ENCODE peak calls at places on chromosomes 6 and 20, in ten cellular contexts. One of them, this sample, is unnamed.

GRCh38 chr6:37974381-37974780 is 154.9 kb downstream of the ZFAND3 start:
- DNase-seq in naive thymus-derived CD8-positive, alpha-beta T cell: no peak
- DNase-seq in choroid plexus epithelial cell: no peak
- DNase-seq in AG09319: no peak
- DNase-seq in NCI-H2029: no peak
- DNase-seq in CD4-positive, alpha-beta memory T cell: no peak
- DNase-seq in hepatocyte: no peak
- DNase-seq in AG09309: no peak
- DNase-seq in GM03348: no peak
- DNase-seq in activated naive CD4-positive, alpha-beta T cell treated with anti-CD3 and anti-CD28 coated beads, Interleukin-2, amount 50 U/mL, for 72 hours: no peak
- DNase-seq in this sample: no peak

GRCh38 chr6:150068173-150068785 is 642 bp downstream of the ULBP3 start:
- DNase-seq in naive thymus-derived CD8-positive, alpha-beta T cell: no peak
- DNase-seq in hepatocyte: no peak
- DNase-seq in CD4-positive, alpha-beta memory T cell: no peak
- DNase-seq in GM03348: peak
- DNase-seq in AG09309: no peak
- DNase-seq in AG09319: no peak
- DNase-seq in choroid plexus epithelial cell: no peak
- DNase-seq in activated naive CD4-positive, alpha-beta T cell treated with anti-CD3 and anti-CD28 coated beads, Interleukin-2, amount 50 U/mL, for 72 hours: no peak
- DNase-seq in NCI-H2029: no peak
- DNase-seq in this sample: peak

GRCh38 chr6:24766685-24767462 is 7.9 kb upstream of the GMNN start:
- DNase-seq in hepatocyte: peak
- DNase-seq in activated naive CD4-positive, alpha-beta T cell treated with anti-CD3 and anti-CD28 coated beads, Interleukin-2, amount 50 U/mL, for 72 hours: no peak
- DNase-seq in AG09309: no peak
- DNase-seq in choroid plexus epithelial cell: peak
- DNase-seq in naive thymus-derived CD8-positive, alpha-beta T cell: no peak
- DNase-seq in GM03348: peak
- DNase-seq in CD4-positive, alpha-beta memory T cell: peak
- DNase-seq in AG09319: no peak
- DNase-seq in NCI-H2029: no peak
- DNase-seq in this sample: no peak

GRCh38 chr6:143262859-143263258 is 187.6 kb downstream of the ADAT2 start:
- DNase-seq in AG09309: no peak
- DNase-seq in AG09319: no peak
- DNase-seq in activated naive CD4-positive, alpha-beta T cell treated with anti-CD3 and anti-CD28 coated beads, Interleukin-2, amount 50 U/mL, for 72 hours: no peak
- DNase-seq in naive thymus-derived CD8-positive, alpha-beta T cell: no peak
- DNase-seq in choroid plexus epithelial cell: no peak
- DNase-seq in CD4-positive, alpha-beta memory T cell: no peak
- DNase-seq in GM03348: no peak
- DNase-seq in hepatocyte: no peak
- DNase-seq in NCI-H2029: no peak
- DNase-seq in this sample: no peak

GRCh38 chr6:154653853-154654252 is 79.4 kb upstream of the SCAF8 start:
- DNase-seq in activated naive CD4-positive, alpha-beta T cell treated with anti-CD3 and anti-CD28 coated beads, Interleukin-2, amount 50 U/mL, for 72 hours: no peak
- DNase-seq in choroid plexus epithelial cell: peak
- DNase-seq in GM03348: peak
- DNase-seq in NCI-H2029: no peak
- DNase-seq in AG09309: peak
- DNase-seq in naive thymus-derived CD8-positive, alpha-beta T cell: no peak
- DNase-seq in CD4-positive, alpha-beta memory T cell: no peak
- DNase-seq in AG09319: peak
- DNase-seq in hepatocyte: peak
- DNase-seq in this sample: peak

GRCh38 chr6:37860226-37860839 is 40.8 kb downstream of the ZFAND3 start:
- DNase-seq in NCI-H2029: no peak
- DNase-seq in naive thymus-derived CD8-positive, alpha-beta T cell: no peak
- DNase-seq in activated naive CD4-positive, alpha-beta T cell treated with anti-CD3 and anti-CD28 coated beads, Interleukin-2, amount 50 U/mL, for 72 hours: no peak
- DNase-seq in AG09319: no peak
- DNase-seq in choroid plexus epithelial cell: peak
- DNase-seq in GM03348: peak
- DNase-seq in AG09309: no peak
- DNase-seq in hepatocyte: peak
- DNase-seq in CD4-positive, alpha-beta memory T cell: peak
- DNase-seq in this sample: peak

GRCh38 chr20:48621256-48622078 is 206.3 kb downstream of the PREX1 start:
- DNase-seq in naive thymus-derived CD8-positive, alpha-beta T cell: no peak
- DNase-seq in activated naive CD4-positive, alpha-beta T cell treated with anti-CD3 and anti-CD28 coated beads, Interleukin-2, amount 50 U/mL, for 72 hours: no peak
- DNase-seq in NCI-H2029: no peak
- DNase-seq in GM03348: peak
- DNase-seq in AG09319: no peak
- DNase-seq in AG09309: no peak
- DNase-seq in choroid plexus epithelial cell: peak
- DNase-seq in CD4-positive, alpha-beta memory T cell: no peak
- DNase-seq in hepatocyte: peak
- DNase-seq in this sample: no peak

GRCh38 chr6:33894438-33894837 is 90.6 kb upstream of the MLN start:
- DNase-seq in AG09319: no peak
- DNase-seq in NCI-H2029: no peak
- DNase-seq in GM03348: peak
- DNase-seq in naive thymus-derived CD8-positive, alpha-beta T cell: no peak
- DNase-seq in activated naive CD4-positive, alpha-beta T cell treated with anti-CD3 and anti-CD28 coated beads, Interleukin-2, amount 50 U/mL, for 72 hours: no peak
- DNase-seq in hepatocyte: no peak
- DNase-seq in choroid plexus epithelial cell: peak
- DNase-seq in AG09309: peak
- DNase-seq in CD4-positive, alpha-beta memory T cell: no peak
- DNase-seq in this sample: no peak

GRCh38 chr20:37524221-37524700 is 3.2 kb downstream of the NNAT start:
- DNase-seq in NCI-H2029: peak
- DNase-seq in AG09309: no peak
- DNase-seq in GM03348: no peak
- DNase-seq in choroid plexus epithelial cell: no peak
- DNase-seq in CD4-positive, alpha-beta memory T cell: no peak
- DNase-seq in activated naive CD4-positive, alpha-beta T cell treated with anti-CD3 and anti-CD28 coated beads, Interleukin-2, amount 50 U/mL, for 72 hours: no peak
- DNase-seq in AG09319: no peak
- DNase-seq in naive thymus-derived CD8-positive, alpha-beta T cell: no peak
- DNase-seq in hepatocyte: peak
- DNase-seq in this sample: peak

GRCh38 chr6:157510329-157511188 is 129.6 kb downstream of the ZDHHC14 start:
- DNase-seq in CD4-positive, alpha-beta memory T cell: no peak
- DNase-seq in naive thymus-derived CD8-positive, alpha-beta T cell: no peak
- DNase-seq in hepatocyte: no peak
- DNase-seq in GM03348: no peak
- DNase-seq in AG09319: no peak
- DNase-seq in choroid plexus epithelial cell: no peak
- DNase-seq in NCI-H2029: no peak
- DNase-seq in AG09309: no peak
- DNase-seq in activated naive CD4-positive, alpha-beta T cell treated with anti-CD3 and anti-CD28 coated beads, Interleukin-2, amount 50 U/mL, for 72 hours: no peak
- DNase-seq in this sample: no peak

GRCh38 chr6:14762077-14762476 is 483.8 kb upstream of the JARID2 start:
- DNase-seq in choroid plexus epithelial cell: no peak
- DNase-seq in AG09309: no peak
- DNase-seq in CD4-positive, alpha-beta memory T cell: no peak
- DNase-seq in hepatocyte: peak
- DNase-seq in NCI-H2029: no peak
- DNase-seq in AG09319: no peak
- DNase-seq in activated naive CD4-positive, alpha-beta T cell treated with anti-CD3 and anti-CD28 coated beads, Interleukin-2, amount 50 U/mL, for 72 hours: no peak
- DNase-seq in naive thymus-derived CD8-positive, alpha-beta T cell: no peak
- DNase-seq in GM03348: no peak
- DNase-seq in this sample: no peak

GRCh38 chr20:47773381-47773786 is 11.9 kb downstream of the SULF2 start:
- DNase-seq in NCI-H2029: no peak
- DNase-seq in GM03348: no peak
- DNase-seq in choroid plexus epithelial cell: no peak
- DNase-seq in naive thymus-derived CD8-positive, alpha-beta T cell: no peak
- DNase-seq in CD4-positive, alpha-beta memory T cell: no peak
- DNase-seq in hepatocyte: peak
- DNase-seq in AG09319: no peak
- DNase-seq in AG09309: no peak
- DNase-seq in activated naive CD4-positive, alpha-beta T cell treated with anti-CD3 and anti-CD28 coated beads, Interleukin-2, amount 50 U/mL, for 72 hours: no peak
- DNase-seq in this sample: peak

GRCh38 chr20:62668441-62669027 is 26.2 kb downstream of the SLCO4A1 start:
- DNase-seq in activated naive CD4-positive, alpha-beta T cell treated with anti-CD3 and anti-CD28 coated beads, Interleukin-2, amount 50 U/mL, for 72 hours: no peak
- DNase-seq in NCI-H2029: peak
- DNase-seq in AG09319: peak
- DNase-seq in hepatocyte: peak
- DNase-seq in GM03348: peak
- DNase-seq in CD4-positive, alpha-beta memory T cell: peak
- DNase-seq in AG09309: peak
- DNase-seq in choroid plexus epithelial cell: peak
- DNase-seq in naive thymus-derived CD8-positive, alpha-beta T cell: no peak
- DNase-seq in this sample: peak

GRCh38 chr20:47204008-47204745 is 152.3 kb downstream of the ZMYND8 start:
- DNase-seq in activated naive CD4-positive, alpha-beta T cell treated with anti-CD3 and anti-CD28 coated beads, Interleukin-2, amount 50 U/mL, for 72 hours: no peak
- DNase-seq in naive thymus-derived CD8-positive, alpha-beta T cell: no peak
- DNase-seq in CD4-positive, alpha-beta memory T cell: no peak
- DNase-seq in hepatocyte: no peak
- DNase-seq in AG09309: no peak
- DNase-seq in choroid plexus epithelial cell: peak
- DNase-seq in AG09319: no peak
- DNase-seq in GM03348: no peak
- DNase-seq in NCI-H2029: no peak
- DNase-seq in this sample: no peak

GRCh38 chr6:42199106-42199981 is 4.6 kb upstream of the GUCA1B start:
- DNase-seq in GM03348: no peak
- DNase-seq in activated naive CD4-positive, alpha-beta T cell treated with anti-CD3 and anti-CD28 coated beads, Interleukin-2, amount 50 U/mL, for 72 hours: no peak
- DNase-seq in naive thymus-derived CD8-positive, alpha-beta T cell: no peak
- DNase-seq in hepatocyte: no peak
- DNase-seq in NCI-H2029: peak
- DNase-seq in CD4-positive, alpha-beta memory T cell: no peak
- DNase-seq in choroid plexus epithelial cell: peak
- DNase-seq in AG09319: peak
- DNase-seq in AG09309: no peak
- DNase-seq in this sample: no peak

GRCh38 chr20:32017711-32018251 is 7.5 kb downstream of the CCM2L start:
- DNase-seq in NCI-H2029: peak
- DNase-seq in naive thymus-derived CD8-positive, alpha-beta T cell: peak
- DNase-seq in GM03348: no peak
- DNase-seq in AG09309: no peak
- DNase-seq in CD4-positive, alpha-beta memory T cell: peak
- DNase-seq in AG09319: no peak
- DNase-seq in activated naive CD4-positive, alpha-beta T cell treated with anti-CD3 and anti-CD28 coated beads, Interleukin-2, amount 50 U/mL, for 72 hours: no peak
- DNase-seq in choroid plexus epithelial cell: no peak
- DNase-seq in hepatocyte: peak
- DNase-seq in this sample: peak

GRCh38 chr6:47809863-47810262 is 28.0 kb downstream of the OPN5 start:
- DNase-seq in AG09319: no peak
- DNase-seq in hepatocyte: no peak
- DNase-seq in AG09309: no peak
- DNase-seq in naive thymus-derived CD8-positive, alpha-beta T cell: no peak
- DNase-seq in NCI-H2029: no peak
- DNase-seq in GM03348: no peak
- DNase-seq in choroid plexus epithelial cell: no peak
- DNase-seq in activated naive CD4-positive, alpha-beta T cell treated with anti-CD3 and anti-CD28 coated beads, Interleukin-2, amount 50 U/mL, for 72 hours: no peak
- DNase-seq in CD4-positive, alpha-beta memory T cell: no peak
- DNase-seq in this sample: peak

GRCh38 chr6:45256697-45257695 is 71.1 kb upstream of the RUNX2 start:
- DNase-seq in choroid plexus epithelial cell: peak
- DNase-seq in GM03348: no peak
- DNase-seq in NCI-H2029: no peak
- DNase-seq in naive thymus-derived CD8-positive, alpha-beta T cell: no peak
- DNase-seq in AG09309: no peak
- DNase-seq in activated naive CD4-positive, alpha-beta T cell treated with anti-CD3 and anti-CD28 coated beads, Interleukin-2, amount 50 U/mL, for 72 hours: no peak
- DNase-seq in CD4-positive, alpha-beta memory T cell: no peak
- DNase-seq in hepatocyte: no peak
- DNase-seq in AG09319: no peak
- DNase-seq in this sample: no peak

GRCh38 chr6:8054276-8054675 is 9.9 kb downstream of the BLOC1S5 start:
- DNase-seq in naive thymus-derived CD8-positive, alpha-beta T cell: no peak
- DNase-seq in AG09319: no peak
- DNase-seq in AG09309: no peak
- DNase-seq in hepatocyte: no peak
- DNase-seq in activated naive CD4-positive, alpha-beta T cell treated with anti-CD3 and anti-CD28 coated beads, Interleukin-2, amount 50 U/mL, for 72 hours: no peak
- DNase-seq in choroid plexus epithelial cell: no peak
- DNase-seq in GM03348: no peak
- DNase-seq in CD4-positive, alpha-beta memory T cell: no peak
- DNase-seq in NCI-H2029: no peak
- DNase-seq in this sample: no peak

GRCh38 chr6:21769973-21770372 is 176.4 kb downstream of the SOX4 start:
- DNase-seq in AG09319: no peak
- DNase-seq in choroid plexus epithelial cell: no peak
- DNase-seq in CD4-positive, alpha-beta memory T cell: no peak
- DNase-seq in AG09309: no peak
- DNase-seq in NCI-H2029: no peak
- DNase-seq in GM03348: no peak
- DNase-seq in activated naive CD4-positive, alpha-beta T cell treated with anti-CD3 and anti-CD28 coated beads, Interleukin-2, amount 50 U/mL, for 72 hours: no peak
- DNase-seq in hepatocyte: peak
- DNase-seq in naive thymus-derived CD8-positive, alpha-beta T cell: no peak
- DNase-seq in this sample: no peak

GRCh38 chr20:22523128-22523498 is 61.3 kb downstream of the FOXA2 start:
- DNase-seq in choroid plexus epithelial cell: no peak
- DNase-seq in naive thymus-derived CD8-positive, alpha-beta T cell: no peak
- DNase-seq in CD4-positive, alpha-beta memory T cell: no peak
- DNase-seq in AG09309: no peak
- DNase-seq in AG09319: no peak
- DNase-seq in hepatocyte: no peak
- DNase-seq in GM03348: no peak
- DNase-seq in activated naive CD4-positive, alpha-beta T cell treated with anti-CD3 and anti-CD28 coated beads, Interleukin-2, amount 50 U/mL, for 72 hours: no peak
- DNase-seq in NCI-H2029: no peak
- DNase-seq in this sample: no peak

GRCh38 chr6:158417760-158418098 is 105.5 kb downstream of the TULP4 start:
- DNase-seq in GM03348: peak
- DNase-seq in NCI-H2029: no peak
- DNase-seq in AG09319: peak
- DNase-seq in AG09309: peak
- DNase-seq in CD4-positive, alpha-beta memory T cell: no peak
- DNase-seq in naive thymus-derived CD8-positive, alpha-beta T cell: no peak
- DNase-seq in hepatocyte: no peak
- DNase-seq in activated naive CD4-positive, alpha-beta T cell treated with anti-CD3 and anti-CD28 coated beads, Interleukin-2, amount 50 U/mL, for 72 hours: no peak
- DNase-seq in choroid plexus epithelial cell: peak
- DNase-seq in this sample: no peak

GRCh38 chr20:53842301-53843099 is 227.9 kb downstream of the BCAS1 start:
- DNase-seq in AG09309: no peak
- DNase-seq in activated naive CD4-positive, alpha-beta T cell treated with anti-CD3 and anti-CD28 coated beads, Interleukin-2, amount 50 U/mL, for 72 hours: no peak
- DNase-seq in naive thymus-derived CD8-positive, alpha-beta T cell: no peak
- DNase-seq in AG09319: no peak
- DNase-seq in choroid plexus epithelial cell: no peak
- DNase-seq in CD4-positive, alpha-beta memory T cell: peak
- DNase-seq in NCI-H2029: no peak
- DNase-seq in hepatocyte: no peak
- DNase-seq in GM03348: no peak
- DNase-seq in this sample: no peak

GRCh38 chr20:50918403-50918802 is 12.8 kb downstream of the ADNP start:
- DNase-seq in GM03348: peak
- DNase-seq in activated naive CD4-positive, alpha-beta T cell treated with anti-CD3 and anti-CD28 coated beads, Interleukin-2, amount 50 U/mL, for 72 hours: no peak
- DNase-seq in choroid plexus epithelial cell: peak
- DNase-seq in naive thymus-derived CD8-positive, alpha-beta T cell: no peak
- DNase-seq in hepatocyte: no peak
- DNase-seq in NCI-H2029: no peak
- DNase-seq in CD4-positive, alpha-beta memory T cell: no peak
- DNase-seq in AG09319: no peak
- DNase-seq in AG09309: no peak
- DNase-seq in this sample: no peak

GRCh38 chr6:75154973-75155372 is 50.9 kb downstream of the COL12A1 start:
- DNase-seq in AG09319: no peak
- DNase-seq in CD4-positive, alpha-beta memory T cell: no peak
- DNase-seq in activated naive CD4-positive, alpha-beta T cell treated with anti-CD3 and anti-CD28 coated beads, Interleukin-2, amount 50 U/mL, for 72 hours: no peak
- DNase-seq in NCI-H2029: no peak
- DNase-seq in hepatocyte: no peak
- DNase-seq in GM03348: no peak
- DNase-seq in AG09309: no peak
- DNase-seq in choroid plexus epithelial cell: no peak
- DNase-seq in naive thymus-derived CD8-positive, alpha-beta T cell: no peak
- DNase-seq in this sample: no peak